ENCODE peak calls at places on chromosomes 5 and 9, in nine cellular contexts. X is RWPE2; H is astrocyte; J is CD8-positive, alpha-beta T cell; I is ovary; N is PC-9; P is fibroblast of lung; E is OCI-LY7; Y is stomach. C is an unnamed sample. For H3K36me3, the result is how much of the 10 kb centered on the place peaks cover.

GRCh38 chr9:33381231-33381791 is 21.1 kb downstream of the AQP7 start:
- DNase-seq in X (no peak), H (no peak), J (no peak), I (no peak), N (no peak), P (no peak), E (no peak), Y (no peak), C (no peak)

GRCh38 chr5:55989860-55990259 is 4.9 kb downstream of the IL6ST start:
- DNase-seq in X (no peak), H (no peak), J (no peak), I (no peak), N (no peak), P (no peak), E (no peak), Y (no peak), C (no peak)

GRCh38 chr5:170126626-170127025 is 20.9 kb downstream of the FOXI1 start:
- DNase-seq in X (no peak), H (no peak), J (no peak), I (no peak), N (no peak), P (no peak), E (no peak), Y (no peak), C (no peak)

GRCh38 chr9:101705135-101705661 is 33.2 kb downstream of the GRIN3A start:
- DNase-seq in X (no peak), H (no peak), J (no peak), I (peak), N (no peak), P (no peak), E (no peak), Y (no peak), C (peak)

GRCh38 chr5:6745706-6746217 is 32.5 kb downstream of the TENT4A start:
- DNase-seq in X (peak), H (peak), J (no peak), I (no peak), N (no peak), P (peak), E (peak), Y (no peak), C (no peak)

GRCh38 chr5:55856511-55857246 is 5.5 kb downstream of the IL31RA start:
- DNase-seq in X (no peak), H (no peak), J (no peak), I (no peak), N (no peak), P (no peak), E (no peak), Y (no peak), C (no peak)

GRCh38 chr5:41071975-41072374 is 833 bp upstream of the MROH2B start:
- DNase-seq in X (no peak), H (peak), J (no peak), I (no peak), N (no peak), P (peak), E (no peak), Y (no peak), C (no peak)

GRCh38 chr9:137579259-137579604 is 507 bp upstream of the DPH7 start:
- DNase-seq in X (no peak), H (no peak), J (no peak), I (peak), N (no peak), P (no peak), E (no peak), Y (no peak), C (no peak)

GRCh38 chr9:13459071-13459470 is 179.6 kb upstream of the MPDZ start:
- DNase-seq in X (no peak), H (no peak), J (no peak), I (no peak), N (no peak), P (no peak), E (no peak), Y (no peak), C (no peak)

GRCh38 chr9:14993061-14993800 is 83.0 kb upstream of the FREM1 start:
- DNase-seq in X (peak), H (peak), J (no peak), I (peak), N (peak), P (peak), E (no peak), Y (peak), C (no peak)

GRCh38 chr5:111063709-111064322 is 7.7 kb upstream of the TSLP start:
- DNase-seq in X (no peak), H (no peak), J (no peak), I (no peak), N (no peak), P (peak), E (peak), Y (no peak), C (no peak)

GRCh38 chr9:38183994-38184568 is 115.1 kb upstream of the SHB start:
- DNase-seq in X (no peak), H (peak), J (no peak), I (no peak), N (no peak), P (peak), E (no peak), Y (no peak), C (no peak)

GRCh38 chr5:132394681-132395259 is 25.3 kb downstream of the SLC22A5 start:
- DNase-seq in X (no peak), H (no peak), J (no peak), I (no peak), N (no peak), P (no peak), E (peak), Y (no peak), C (no peak)

GRCh38 chr9:110832916-110833315 is 164.3 kb downstream of the MUSK start:
- DNase-seq in X (no peak), H (peak), J (no peak), I (no peak), N (no peak), P (no peak), E (no peak), Y (no peak), C (no peak)

GRCh38 chr5:40790947-40791593 is 7.1 kb downstream of the PRKAA1 start:
- DNase-seq in X (no peak), H (peak), J (no peak), I (no peak), N (no peak), P (no peak), E (no peak), Y (no peak), C (no peak)

GRCh38 chr5:150131461-150131860 is 24.2 kb downstream of the PDGFRB start:
- DNase-seq in X (no peak), H (no peak), J (no peak), I (no peak), N (no peak), P (no peak), E (no peak), Y (no peak), C (no peak)

GRCh38 chr5:156513123-156513814 is 186.3 kb downstream of the SGCD start:
- DNase-seq in X (no peak), H (no peak), J (no peak), I (no peak), N (no peak), P (no peak), E (no peak), Y (no peak), C (no peak)

GRCh38 chr9:5801739-5802113 is 31.2 kb downstream of the ERMP1 start:
- DNase-seq in X (no peak), H (no peak), J (no peak), I (no peak), N (no peak), P (no peak), E (no peak), Y (no peak), C (no peak)

GRCh38 chr5:140322751-140323731 is 20.1 kb upstream of the PFDN1 start:
- DNase-seq in X (peak), H (peak), J (no peak), I (peak), N (peak), P (peak), E (no peak), Y (peak), C (no peak)

GRCh38 chr5:165410476-165410875 is 1905.1 kb downstream of the MAT2B start:
- DNase-seq in X (no peak), H (no peak), J (no peak), I (no peak), N (no peak), P (peak), E (no peak), Y (no peak), C (no peak)

GRCh38 chr5:165423697-165424299 is 1918.4 kb downstream of the MAT2B start:
- DNase-seq in X (no peak), H (no peak), J (no peak), I (no peak), N (no peak), P (no peak), E (no peak), Y (no peak), C (no peak)

GRCh38 chr5:137209232-137209810 is 289.8 kb downstream of the SPOCK1 start:
- DNase-seq in X (no peak), H (no peak), J (no peak), I (no peak), N (no peak), P (no peak), E (no peak), Y (no peak), C (no peak)

GRCh38 chr5:144332265-144332664 is 161.6 kb downstream of the KCTD16 start:
- DNase-seq in X (no peak), H (no peak), J (no peak), I (no peak), N (no peak), P (peak), E (peak), Y (no peak), C (no peak)

GRCh38 chr5:88674262-88675158 is 208.5 kb downstream of the MEF2C start:
- DNase-seq in X (no peak), H (peak), J (no peak), I (no peak), N (peak), P (no peak), E (peak), Y (no peak), C (peak)

GRCh38 chr5:91703128-91703527 is 320.0 kb upstream of the ARRDC3 start:
- DNase-seq in X (no peak), H (no peak), J (no peak), I (no peak), N (no peak), P (no peak), E (no peak), Y (no peak), C (no peak)

GRCh38 chr9:70091553-70091952 is 47.9 kb downstream of the MAMDC2 start:
- DNase-seq in X (no peak), H (no peak), J (no peak), I (no peak), N (no peak), P (no peak), E (no peak), Y (no peak), C (no peak)

GRCh38 chr5:176899296-176899891 is at the start of gene HK3:
- DNase-seq in X (no peak), H (no peak), J (no peak), I (no peak), N (no peak), P (no peak), E (no peak), Y (no peak), C (no peak)

GRCh38 chr9:110027624-110028023 is 180.3 kb downstream of the C9orf152 start:
- DNase-seq in X (no peak), H (peak), J (no peak), I (no peak), N (no peak), P (peak), E (no peak), Y (no peak), C (no peak)

GRCh38 chr9:89668216-89668867 is 63.5 kb downstream of the GADD45G start:
- DNase-seq in X (no peak), H (no peak), J (no peak), I (no peak), N (no peak), P (no peak), E (no peak), Y (peak), C (no peak)

GRCh38 chr5:95726811-95727763 is 4.0 kb upstream of the RHOBTB3 start:
- DNase-seq in X (no peak), H (no peak), J (no peak), I (no peak), N (no peak), P (no peak), E (no peak), Y (no peak), C (no peak)

GRCh38 chr9:5263568-5264218 is 32.5 kb downstream of the INSL4 start:
- DNase-seq in X (no peak), H (peak), J (no peak), I (no peak), N (no peak), P (peak), E (peak), Y (no peak), C (no peak)

GRCh38 chr5:173274771-173275170 is 39.8 kb upstream of the NKX2-5 start:
- DNase-seq in X (no peak), H (no peak), J (no peak), I (no peak), N (no peak), P (no peak), E (no peak), Y (no peak), C (no peak)

GRCh38 chr5:15008476-15008875 is 136.9 kb upstream of the ANKH start:
- DNase-seq in X (peak), H (peak), J (no peak), I (peak), N (peak), P (peak), E (no peak), Y (peak), C (no peak)

GRCh38 chr5:1036504-1037122 is 28.0 kb downstream of the NKD2 start:
- DNase-seq in X (no peak), H (no peak), J (no peak), I (peak), N (no peak), P (no peak), E (no peak), Y (no peak), C (no peak)

GRCh38 chr5:179777909-179778308 is 15.9 kb upstream of the LTC4S start:
- DNase-seq in X (no peak), H (no peak), J (no peak), I (no peak), N (no peak), P (no peak), E (no peak), Y (no peak), C (no peak)

GRCh38 chr5:74642543-74642863 is 2.0 kb upstream of the ENC1 start:
- DNase-seq in X (no peak), H (no peak), J (no peak), I (no peak), N (no peak), P (no peak), E (no peak), Y (no peak), C (no peak)

GRCh38 chr9:124257865-124258764 is at the start of gene NEK6:
- DNase-seq in X (no peak), H (peak), J (no peak), I (peak), N (no peak), P (peak), E (peak), Y (peak), C (peak)

GRCh38 chr9:131216806-131217205 is 59.5 kb downstream of the FAM78A start:
- DNase-seq in X (no peak), H (no peak), J (no peak), I (no peak), N (no peak), P (no peak), E (no peak), Y (no peak), C (no peak)
- H3K4me3 ChIP-seq in X (no peak), H (no peak), J (no peak), I (no peak), N (no peak), P (no peak), E (no peak), Y (no peak), C (no peak)

GRCh38 chr5:36728697-36729543 is 122.5 kb downstream of the SLC1A3 start:
- DNase-seq in X (no peak), H (peak), J (no peak), I (no peak), N (peak), P (peak), E (peak), Y (no peak), C (no peak)
- TF ChIP-seq CTCF in X (peak), H (peak), J (peak), I (peak), N (peak), P (peak), E (peak), Y (no peak), C (peak)

DNA sequence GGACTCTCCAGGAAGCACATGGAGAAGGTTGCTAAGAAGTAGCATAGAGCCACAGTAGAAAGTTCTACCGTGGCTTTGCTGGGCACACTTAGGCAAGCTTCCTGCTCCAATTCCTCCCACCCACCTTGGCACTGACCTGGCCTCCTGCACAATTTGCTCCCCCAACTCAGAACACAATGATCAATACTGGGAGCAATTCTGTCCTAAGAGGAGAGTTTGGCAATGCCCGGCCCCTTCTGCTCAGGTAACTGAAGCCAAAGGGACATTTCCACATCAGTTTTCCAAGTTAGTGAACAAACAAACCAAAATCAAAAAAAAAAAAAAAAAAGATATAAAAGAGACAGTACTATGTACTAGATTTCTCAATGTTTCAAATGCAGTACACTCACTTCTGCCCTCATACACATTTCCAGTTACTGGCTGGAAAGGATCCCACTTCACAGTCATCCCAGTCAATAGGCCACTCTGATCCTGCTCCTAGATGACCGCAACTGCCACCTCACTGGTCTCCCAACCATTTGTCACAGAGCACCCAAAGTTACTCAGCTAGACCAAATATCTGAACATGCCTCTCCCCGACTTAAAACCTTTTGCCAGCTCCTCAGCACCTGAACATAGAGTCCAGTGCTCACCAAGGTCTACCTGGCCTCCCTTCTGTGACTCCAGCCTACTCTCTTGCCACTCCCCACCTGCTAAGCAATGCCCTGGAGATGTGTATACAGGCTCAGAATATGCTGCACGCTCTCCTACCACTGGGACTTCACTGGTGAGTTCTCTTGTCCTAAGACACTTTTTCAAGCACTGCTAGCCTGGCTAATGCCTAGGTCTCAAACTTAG is 21.3 kb downstream of the ABCA1 start:
- DNase-seq in X (no peak), H (peak), J (no peak), I (no peak), N (no peak), P (peak), E (no peak), Y (no peak), C (no peak)
- H3K36me3 ChIP-seq in X (under half), H (under half), J (under half), I (under half), N (under half), P (under half), E (under half), Y (under half), C (under half)

GRCh38 chr5:143093452-143094086 is 309.9 kb downstream of the NR3C1 start:
- DNase-seq in X (no peak), H (no peak), J (no peak), I (no peak), N (no peak), P (no peak), E (no peak), Y (no peak), C (no peak)
- H3K4me3 ChIP-seq in X (no peak), H (no peak), J (no peak), I (no peak), N (no peak), P (peak), E (no peak), Y (peak), C (no peak)

GRCh38 chr5:9853309-9853708 is 223.2 kb upstream of the TAS2R1 start:
- DNase-seq in X (no peak), H (no peak), J (no peak), I (no peak), N (no peak), P (no peak), E (no peak), Y (no peak), C (no peak)

GRCh38 chr5:9852686-9853085 is 222.5 kb upstream of the TAS2R1 start:
- DNase-seq in X (no peak), H (peak), J (no peak), I (no peak), N (no peak), P (peak), E (no peak), Y (no peak), C (no peak)

GRCh38 chr5:9847631-9848030 is 217.5 kb upstream of the TAS2R1 start:
- DNase-seq in X (no peak), H (no peak), J (no peak), I (no peak), N (no peak), P (no peak), E (no peak), Y (no peak), C (no peak)

GRCh38 chr5:9850456-9850855 is 220.3 kb upstream of the TAS2R1 start:
- DNase-seq in X (no peak), H (no peak), J (no peak), I (no peak), N (no peak), P (no peak), E (no peak), Y (no peak), C (no peak)

DNA sequence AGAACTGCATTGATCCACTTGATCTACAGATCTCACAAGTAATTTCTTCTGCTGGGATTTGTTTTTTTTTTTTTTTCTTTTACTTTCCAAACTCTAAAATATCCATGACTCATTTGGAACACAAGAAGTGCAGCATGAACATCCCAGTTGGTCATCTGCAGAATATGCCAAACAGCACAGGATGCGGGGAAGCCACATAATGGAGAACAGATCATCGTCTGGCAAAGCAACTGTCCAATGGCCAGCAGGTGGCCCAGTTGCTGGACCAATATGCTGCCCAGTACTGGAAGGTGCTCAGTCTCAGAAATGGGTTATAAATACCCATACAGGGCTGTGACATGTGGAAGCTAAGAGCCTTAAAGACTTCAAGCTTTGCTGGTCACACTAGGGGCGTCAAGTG is 221.3 kb upstream of the TAS2R1 start:
- DNase-seq in X (no peak), H (peak), J (no peak), I (no peak), N (peak), P (peak), E (no peak), Y (no peak), C (no peak)
- TF ChIP-seq CTCF in X (peak), H (peak), J (no peak), I (no peak), N (peak), P (peak), E (no peak), Y (no peak), C (no peak)

DNA sequence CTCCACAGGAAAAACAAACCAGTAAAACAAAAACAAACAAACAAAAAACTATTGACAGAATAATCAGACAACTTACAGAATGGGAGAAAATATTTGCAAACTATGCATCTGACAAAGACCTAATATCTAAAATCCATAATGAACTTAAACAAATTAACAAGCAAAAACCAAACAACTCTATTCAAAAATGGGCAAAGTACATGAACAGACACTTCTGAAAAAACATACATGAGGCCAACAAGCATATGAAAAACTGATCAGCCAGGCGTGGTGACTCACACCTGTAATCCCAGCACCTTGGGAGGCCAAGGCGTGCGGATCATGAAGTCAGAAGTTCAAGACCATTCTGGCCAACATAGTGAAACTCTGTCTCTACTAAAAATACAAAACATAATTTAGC is 60.1 kb downstream of the KCNV2 start:
- DNase-seq in X (no peak), H (no peak), J (no peak), I (no peak), N (no peak), P (no peak), E (no peak), Y (no peak), C (no peak)
- H3K36me3 ChIP-seq in X (half or more), H (under half), J (under half), I (under half), N (under half), P (under half), E (half or more), Y (half or more), C (under half)

GRCh38 chr9:135074354-135075233 is 12.9 kb upstream of the OLFM1 start:
- DNase-seq in X (peak), H (no peak), J (no peak), I (no peak), N (no peak), P (no peak), E (no peak), Y (peak), C (no peak)
- H3K4me3 ChIP-seq in X (no peak), H (no peak), J (no peak), I (peak), N (no peak), P (peak), E (no peak), Y (peak), C (no peak)

C was measured in GM06990.